ENCODE peak calls at places on chromosomes 1 and 21, in five cellular contexts. One of them, this sample, is unnamed.

GRCh38 chr1:114153051-114153620 is 533 bp downstream of the SYT6 start:
- DNase-seq in thyroid gland: no peak
- DNase-seq in Peyer's patch: no peak
- DNase-seq in esophagus squamous epithelium: no peak
- DNase-seq in GM12891: peak
- DNase-seq in this sample: no peak

GRCh38 chr21:22597660-22598255 is 1599.5 kb downstream of the NCAM2 start:
- DNase-seq in Peyer's patch: no peak
- DNase-seq in GM12891: no peak
- DNase-seq in thyroid gland: no peak
- DNase-seq in esophagus squamous epithelium: no peak
- DNase-seq in this sample: no peak

GRCh38 chr1:2529776-2530500 is at the start of gene HES5:
- DNase-seq in Peyer's patch: no peak
- DNase-seq in esophagus squamous epithelium: no peak
- DNase-seq in GM12891: no peak
- DNase-seq in thyroid gland: no peak
- DNase-seq in this sample: no peak

GRCh38 chr21:39048064-39048463 is 135.2 kb downstream of the PSMG1 start:
- DNase-seq in thyroid gland: peak
- DNase-seq in esophagus squamous epithelium: no peak
- DNase-seq in GM12891: no peak
- DNase-seq in Peyer's patch: no peak
- DNase-seq in this sample: no peak

GRCh38 chr1:91018006-91018405 is 3.8 kb downstream of the ZNF644 start:
- DNase-seq in thyroid gland: no peak
- DNase-seq in esophagus squamous epithelium: no peak
- DNase-seq in Peyer's patch: no peak
- DNase-seq in GM12891: no peak
- DNase-seq in this sample: no peak

GRCh38 chr1:21232044-21232443 is 55.3 kb upstream of the EIF4G3 start:
- DNase-seq in esophagus squamous epithelium: no peak
- DNase-seq in thyroid gland: peak
- DNase-seq in Peyer's patch: peak
- DNase-seq in GM12891: peak
- DNase-seq in this sample: no peak

GRCh38 chr21:44459712-44460440 is 4.6 kb downstream of the LRRC3 start:
- DNase-seq in Peyer's patch: no peak
- DNase-seq in thyroid gland: no peak
- DNase-seq in esophagus squamous epithelium: no peak
- DNase-seq in GM12891: no peak
- DNase-seq in this sample: no peak

GRCh38 chr1:18913065-18913502 is 10.7 kb upstream of the ALDH4A1 start:
- DNase-seq in esophagus squamous epithelium: no peak
- DNase-seq in thyroid gland: peak
- DNase-seq in Peyer's patch: peak
- DNase-seq in GM12891: peak
- DNase-seq in this sample: peak

GRCh38 chr1:225435487-225435886 is 7.6 kb upstream of the LBR start:
- DNase-seq in GM12891: no peak
- DNase-seq in esophagus squamous epithelium: no peak
- DNase-seq in Peyer's patch: no peak
- DNase-seq in thyroid gland: no peak
- DNase-seq in this sample: no peak

GRCh38 chr21:39444406-39445145 is 1.0 kb downstream of the LCA5L start:
- DNase-seq in GM12891: no peak
- DNase-seq in Peyer's patch: no peak
- DNase-seq in thyroid gland: peak
- DNase-seq in esophagus squamous epithelium: no peak
- DNase-seq in this sample: peak

GRCh38 chr1:210464519-210465039 is 135.9 kb downstream of the HHAT start:
- DNase-seq in GM12891: no peak
- DNase-seq in Peyer's patch: no peak
- DNase-seq in thyroid gland: peak
- DNase-seq in esophagus squamous epithelium: no peak
- DNase-seq in this sample: peak

GRCh38 chr1:207316141-207316540 is 5.3 kb upstream of the CD55 start:
- DNase-seq in thyroid gland: peak
- DNase-seq in esophagus squamous epithelium: no peak
- DNase-seq in GM12891: no peak
- DNase-seq in Peyer's patch: no peak
- DNase-seq in this sample: no peak

GRCh38 chr1:20640183-20640597 is 6.9 kb downstream of the PINK1 start:
- DNase-seq in esophagus squamous epithelium: no peak
- DNase-seq in GM12891: peak
- DNase-seq in thyroid gland: peak
- DNase-seq in Peyer's patch: peak
- DNase-seq in this sample: no peak

GRCh38 chr1:235834620-235835019 is 32.1 kb downstream of the LYST start:
- DNase-seq in Peyer's patch: no peak
- DNase-seq in esophagus squamous epithelium: no peak
- DNase-seq in GM12891: no peak
- DNase-seq in thyroid gland: peak
- DNase-seq in this sample: no peak

GRCh38 chr1:154938604-154939399 is 2.3 kb upstream of the PMVK start:
- DNase-seq in GM12891: no peak
- DNase-seq in thyroid gland: no peak
- DNase-seq in Peyer's patch: no peak
- DNase-seq in esophagus squamous epithelium: no peak
- DNase-seq in this sample: no peak

GRCh38 chr1:53339736-53340385 is 12.0 kb upstream of the LRP8 start:
- DNase-seq in thyroid gland: no peak
- DNase-seq in GM12891: no peak
- DNase-seq in Peyer's patch: no peak
- DNase-seq in esophagus squamous epithelium: no peak
- DNase-seq in this sample: no peak

GRCh38 chr1:42456754-42457089 is 379 bp downstream of the PPCS start:
- DNase-seq in Peyer's patch: peak
- DNase-seq in thyroid gland: peak
- DNase-seq in GM12891: peak
- DNase-seq in esophagus squamous epithelium: peak
- DNase-seq in this sample: peak

GRCh38 chr1:225437710-225438437 is 10.0 kb upstream of the LBR start:
- DNase-seq in Peyer's patch: no peak
- DNase-seq in thyroid gland: no peak
- DNase-seq in esophagus squamous epithelium: no peak
- DNase-seq in GM12891: no peak
- DNase-seq in this sample: no peak

GRCh38 chr1:54334996-54335395 is 71.2 kb downstream of the SSBP3 start:
- DNase-seq in thyroid gland: no peak
- DNase-seq in Peyer's patch: no peak
- DNase-seq in GM12891: no peak
- DNase-seq in esophagus squamous epithelium: no peak
- DNase-seq in this sample: no peak

GRCh38 chr1:43968348-43968948 is 1.4 kb upstream of the DPH2 start:
- DNase-seq in thyroid gland: no peak
- DNase-seq in Peyer's patch: no peak
- DNase-seq in esophagus squamous epithelium: no peak
- DNase-seq in GM12891: no peak
- DNase-seq in this sample: no peak

GRCh38 chr1:37574834-37575479 is 18.2 kb downstream of the DNALI1 start:
- DNase-seq in esophagus squamous epithelium: no peak
- DNase-seq in thyroid gland: no peak
- DNase-seq in GM12891: no peak
- DNase-seq in Peyer's patch: no peak
- DNase-seq in this sample: no peak

GRCh38 chr1:234369784-234370183 is 3.5 kb upstream of the COA6 start:
- DNase-seq in GM12891: no peak
- DNase-seq in esophagus squamous epithelium: no peak
- DNase-seq in thyroid gland: no peak
- DNase-seq in Peyer's patch: no peak
- DNase-seq in this sample: no peak

GRCh38 chr1:6358757-6359567 is 34.6 kb downstream of the ACOT7 start:
- DNase-seq in Peyer's patch: peak
- DNase-seq in esophagus squamous epithelium: no peak
- DNase-seq in GM12891: no peak
- DNase-seq in thyroid gland: no peak
- DNase-seq in this sample: no peak

GRCh38 chr1:71377886-71378285 is 297.1 kb upstream of the ZRANB2 start:
- DNase-seq in thyroid gland: no peak
- DNase-seq in esophagus squamous epithelium: no peak
- DNase-seq in Peyer's patch: no peak
- DNase-seq in GM12891: no peak
- DNase-seq in this sample: no peak

GRCh38 chr1:13823126-13823880 is 123.3 kb downstream of the PRDM2 start:
- DNase-seq in GM12891: no peak
- DNase-seq in thyroid gland: peak
- DNase-seq in esophagus squamous epithelium: no peak
- DNase-seq in Peyer's patch: no peak
- DNase-seq in this sample: no peak

GRCh38 chr1:176559474-176560390 is 96.8 kb downstream of the PAPPA2 start:
- DNase-seq in esophagus squamous epithelium: no peak
- DNase-seq in thyroid gland: peak
- DNase-seq in Peyer's patch: no peak
- DNase-seq in GM12891: peak
- DNase-seq in this sample: peak

GRCh38 chr1:210731193-210731592 is 402.5 kb downstream of the HHAT start:
- DNase-seq in esophagus squamous epithelium: no peak
- DNase-seq in Peyer's patch: no peak
- DNase-seq in GM12891: no peak
- DNase-seq in thyroid gland: no peak
- DNase-seq in this sample: no peak

GRCh38 chr1:184060316-184060715 is 8.8 kb downstream of the TSEN15 start:
- DNase-seq in esophagus squamous epithelium: no peak
- DNase-seq in thyroid gland: no peak
- DNase-seq in GM12891: no peak
- DNase-seq in Peyer's patch: no peak
- DNase-seq in this sample: no peak

GRCh38 chr1:162678439-162678838 is 46.2 kb downstream of the DDR2 start:
- DNase-seq in Peyer's patch: no peak
- DNase-seq in GM12891: no peak
- DNase-seq in esophagus squamous epithelium: no peak
- DNase-seq in thyroid gland: peak
- DNase-seq in this sample: no peak

GRCh38 chr1:68973459-68974244 is 476.8 kb upstream of the DEPDC1 start:
- DNase-seq in thyroid gland: no peak
- DNase-seq in GM12891: no peak
- DNase-seq in esophagus squamous epithelium: no peak
- DNase-seq in Peyer's patch: no peak
- DNase-seq in this sample: peak

GRCh38 chr1:96487961-96488360 is 233.6 kb upstream of the PTBP2 start:
- DNase-seq in GM12891: no peak
- DNase-seq in esophagus squamous epithelium: no peak
- DNase-seq in thyroid gland: no peak
- DNase-seq in Peyer's patch: no peak
- DNase-seq in this sample: no peak

GRCh38 chr1:24193046-24193445 is 6.0 kb upstream of the IFNLR1 start:
- DNase-seq in esophagus squamous epithelium: no peak
- DNase-seq in Peyer's patch: no peak
- DNase-seq in GM12891: no peak
- DNase-seq in thyroid gland: no peak
- DNase-seq in this sample: no peak

GRCh38 chr1:109548321-109549267 is at the start of gene GNAI3:
- DNase-seq in GM12891: peak
- DNase-seq in thyroid gland: peak
- DNase-seq in Peyer's patch: peak
- DNase-seq in esophagus squamous epithelium: peak
- DNase-seq in this sample: peak

GRCh38 chr1:109543988-109544735 is 4.3 kb upstream of the GNAI3 start:
- DNase-seq in esophagus squamous epithelium: no peak
- DNase-seq in Peyer's patch: no peak
- DNase-seq in GM12891: no peak
- DNase-seq in thyroid gland: no peak
- DNase-seq in this sample: no peak

GRCh38 chr1:109543283-109543987 is 3.8 kb downstream of the GPR61 start:
- DNase-seq in Peyer's patch: no peak
- DNase-seq in esophagus squamous epithelium: no peak
- DNase-seq in GM12891: no peak
- DNase-seq in thyroid gland: no peak
- DNase-seq in this sample: no peak

GRCh38 chr1:109547412-109548320 is 749 bp upstream of the GNAI3 start:
- DNase-seq in GM12891: no peak
- DNase-seq in thyroid gland: peak
- DNase-seq in esophagus squamous epithelium: no peak
- DNase-seq in Peyer's patch: peak
- DNase-seq in this sample: no peak

GRCh38 chr1:109546311-109547109 is 1.9 kb upstream of the GNAI3 start:
- DNase-seq in Peyer's patch: peak
- DNase-seq in thyroid gland: peak
- DNase-seq in GM12891: peak
- DNase-seq in esophagus squamous epithelium: peak
- DNase-seq in this sample: peak
- TF ChIP-seq POLR2A in Peyer's patch: no peak
- TF ChIP-seq POLR2A in thyroid gland: no peak
- TF ChIP-seq POLR2A in GM12891: no peak
- TF ChIP-seq POLR2A in esophagus squamous epithelium: no peak
- TF ChIP-seq POLR2A in this sample: no peak

GRCh38 chr1:116375884-116376733 is 3.1 kb downstream of the ATP1A1 start:
- DNase-seq in Peyer's patch: peak
- DNase-seq in GM12891: no peak
- DNase-seq in esophagus squamous epithelium: no peak
- DNase-seq in thyroid gland: peak
- DNase-seq in this sample: peak
- TF ChIP-seq POLR2A in Peyer's patch: peak
- TF ChIP-seq POLR2A in GM12891: no peak
- TF ChIP-seq POLR2A in esophagus squamous epithelium: peak
- TF ChIP-seq POLR2A in thyroid gland: peak
- TF ChIP-seq POLR2A in this sample: no peak

GRCh38 chr1:25430666-25431494 is at the start of gene MACO1:
- DNase-seq in esophagus squamous epithelium: peak
- DNase-seq in thyroid gland: peak
- DNase-seq in Peyer's patch: peak
- DNase-seq in GM12891: peak
- DNase-seq in this sample: peak

GRCh38 chr1:25432749-25433388 is 2.2 kb downstream of the MACO1 start:
- DNase-seq in Peyer's patch: no peak
- DNase-seq in thyroid gland: no peak
- DNase-seq in GM12891: no peak
- DNase-seq in esophagus squamous epithelium: no peak
- DNase-seq in this sample: no peak

GRCh38 chr1:25433389-25434186 is 2.9 kb downstream of the MACO1 start:
- DNase-seq in thyroid gland: no peak
- DNase-seq in Peyer's patch: no peak
- DNase-seq in GM12891: no peak
- DNase-seq in esophagus squamous epithelium: no peak
- DNase-seq in this sample: no peak

GRCh38 chr1:25431495-25432363 is 1.0 kb downstream of the MACO1 start:
- DNase-seq in Peyer's patch: no peak
- DNase-seq in esophagus squamous epithelium: no peak
- DNase-seq in thyroid gland: no peak
- DNase-seq in GM12891: no peak
- DNase-seq in this sample: no peak

DNA sequence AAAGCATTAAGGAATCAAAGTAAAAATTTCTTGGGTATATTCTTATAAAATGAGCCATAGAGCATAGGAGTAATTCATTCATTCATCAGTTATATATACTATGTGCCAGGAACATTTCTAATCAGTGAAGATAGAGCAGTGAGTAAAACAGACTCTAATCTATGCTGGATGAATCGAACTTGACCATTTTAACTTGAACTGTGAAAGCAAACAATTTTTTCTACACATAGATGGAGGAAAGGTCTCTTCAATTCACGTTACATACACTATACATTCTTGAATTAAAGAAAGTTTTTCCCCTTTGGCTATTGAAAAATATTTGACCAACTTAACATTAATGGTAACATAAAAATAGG is 1.6 kb downstream of the MACO1 start:
- DNase-seq in GM12891: no peak
- DNase-seq in esophagus squamous epithelium: no peak
- DNase-seq in Peyer's patch: no peak
- DNase-seq in thyroid gland: no peak
- DNase-seq in this sample: no peak
- TF ChIP-seq POLR2A in GM12891: no peak
- TF ChIP-seq POLR2A in esophagus squamous epithelium: no peak
- TF ChIP-seq POLR2A in Peyer's patch: no peak
- TF ChIP-seq POLR2A in thyroid gland: no peak
- TF ChIP-seq POLR2A in this sample: no peak

GRCh38 chr1:98839840-98840239 is 164.8 kb downstream of the PLPPR5 start:
- DNase-seq in thyroid gland: no peak
- DNase-seq in esophagus squamous epithelium: no peak
- DNase-seq in GM12891: no peak
- DNase-seq in Peyer's patch: no peak
- DNase-seq in this sample: no peak
- TF ChIP-seq POLR2A in thyroid gland: no peak
- TF ChIP-seq POLR2A in esophagus squamous epithelium: no peak
- TF ChIP-seq POLR2A in GM12891: no peak
- TF ChIP-seq POLR2A in Peyer's patch: no peak
- TF ChIP-seq POLR2A in this sample: no peak